ENCODE peak calls at places on chromosomes 3 and 15, in seven cellular contexts. Y is A673; X is GM12878; K is IMR-90; M is CD8-positive, alpha-beta T cell; C is naive thymus-derived CD4-positive, alpha-beta T cell; D is aorta. S is an unnamed sample.

GRCh38 chr3:15486020-15486419 is 35.5 kb downstream of the COLQ start:
- DNase-seq in Y (no peak), K (no peak), M (no peak), C (no peak), D (no peak), X (no peak), S (no peak)

GRCh38 chr3:23806322-23807160 is 786 bp downstream of the UBE2E1 start:
- DNase-seq in K (no peak), D (peak; percentile 58), C (peak; percentile 17), M (peak; percentile 54), Y (peak; percentile 67), X (no peak), S (no peak)

GRCh38 chr3:192917258-192917507 is 473 bp downstream of the MB21D2 start:
- DNase-seq in D (no peak), X (no peak), M (no peak), K (no peak), Y (no peak), C (no peak), S (peak; percentile 8)

GRCh38 chr3:59515936-59516335 is 466.1 kb upstream of the CFAP20DC start:
- DNase-seq in Y (no peak), D (no peak), M (no peak), X (no peak), C (no peak), K (no peak), S (no peak)

GRCh38 chr3:120344349-120344748 is 4.8 kb downstream of the LRRC58 start:
- DNase-seq in X (no peak), K (peak; percentile 17), D (no peak), Y (no peak), M (no peak), C (peak; percentile 13), S (no peak)

GRCh38 chr3:44242716-44243115 is 1.0 kb downstream of the TOPAZ1 start:
- DNase-seq in X (no peak), D (no peak), M (no peak), Y (no peak), C (no peak), K (no peak), S (no peak)

GRCh38 chr15:78108300-78109084 is 16.1 kb downstream of the SH2D7 start:
- DNase-seq in M (peak; percentile 90), Y (peak; percentile 91), K (peak; percentile 83), C (peak; percentile 82), D (peak; percentile 93), X (peak; percentile 43), S (peak; percentile 63)

GRCh38 chr3:99134996-99135395 is 233.5 kb upstream of the DCBLD2 start:
- DNase-seq in K (no peak), M (no peak), Y (no peak), D (no peak), C (no peak), X (no peak), S (no peak)

GRCh38 chr3:63724987-63725386 is 72.5 kb downstream of the SNTN start:
- DNase-seq in C (no peak), D (no peak), X (no peak), K (peak; percentile 87), M (no peak), Y (no peak), S (no peak)

GRCh38 chr15:95864467-95864886 is 466.0 kb upstream of the NR2F2 start:
- DNase-seq in K (no peak), X (peak; percentile 73), C (no peak), Y (no peak), M (no peak), D (no peak), S (no peak)

GRCh38 chr3:89947357-89947954 is 840.0 kb downstream of the EPHA3 start:
- DNase-seq in Y (no peak), K (no peak), D (no peak), M (no peak), C (no peak), X (no peak), S (no peak)

GRCh38 chr15:68210821-68211655 is 5.9 kb upstream of the CALML4 start:
- DNase-seq in X (no peak), Y (peak; percentile 63), K (peak; percentile 42), M (peak; percentile 68), C (peak; percentile 52), D (peak; percentile 79), S (no peak)

GRCh38 chr3:60610441-60611112 is 640.7 kb downstream of the FHIT start:
- DNase-seq in D (peak; percentile 69), Y (no peak), K (peak; percentile 36), X (no peak), C (no peak), M (no peak), S (no peak)

GRCh38 chr3:138496436-138496835 is 62.0 kb downstream of the ESYT3 start:
- DNase-seq in X (no peak), D (no peak), K (no peak), C (no peak), Y (no peak), M (no peak), S (no peak)

GRCh38 chr15:70048196-70048565 is 49.5 kb downstream of the TLE3 start:
- DNase-seq in K (no peak), C (no peak), D (no peak), Y (no peak), X (no peak), M (no peak), S (no peak)

GRCh38 chr15:31435891-31436628 is 109.4 kb downstream of the KLF13 start:
- DNase-seq in X (no peak), C (no peak), Y (no peak), D (no peak), M (peak; percentile 68), K (no peak), S (no peak)

GRCh38 chr3:179430277-179430870 is 20.9 kb downstream of the GNB4 start:
- DNase-seq in X (no peak), D (no peak), C (no peak), M (no peak), Y (no peak), K (no peak), S (no peak)

GRCh38 chr3:24763421-24763820 is 268.8 kb upstream of the THRB start:
- DNase-seq in K (no peak), M (no peak), X (no peak), D (no peak), Y (no peak), C (no peak), S (no peak)

GRCh38 chr15:78033864-78034263 is 43.6 kb downstream of the TBC1D2B start:
- DNase-seq in K (peak; percentile 41), C (peak; percentile 40), M (peak; percentile 68), Y (peak; percentile 60), D (no peak), X (no peak), S (no peak)

GRCh38 chr15:82649226-82649999 is 2.2 kb upstream of the CPEB1 start:
- DNase-seq in K (no peak), X (peak; percentile 33), Y (no peak), M (no peak), C (no peak), D (no peak), S (no peak)
- H3K27ac ChIP-seq in K (no peak overlapping the region), X (no peak overlapping the region), Y (no peak overlapping the region), M (no peak overlapping the region), C (no peak overlapping the region), D (no peak overlapping the region), S (no peak overlapping the region)

GRCh38 chr15:89200182-89200581 is 21.2 kb downstream of the RLBP1 start:
- DNase-seq in D (no peak), X (no peak), Y (no peak), K (no peak), M (no peak), C (no peak), S (no peak)
- H3K27ac ChIP-seq in D (no peak overlapping the region), X (no peak overlapping the region), Y (no peak overlapping the region), K (no peak overlapping the region), M (no peak overlapping the region), C (no peak overlapping the region), S (no peak overlapping the region)

DNA sequence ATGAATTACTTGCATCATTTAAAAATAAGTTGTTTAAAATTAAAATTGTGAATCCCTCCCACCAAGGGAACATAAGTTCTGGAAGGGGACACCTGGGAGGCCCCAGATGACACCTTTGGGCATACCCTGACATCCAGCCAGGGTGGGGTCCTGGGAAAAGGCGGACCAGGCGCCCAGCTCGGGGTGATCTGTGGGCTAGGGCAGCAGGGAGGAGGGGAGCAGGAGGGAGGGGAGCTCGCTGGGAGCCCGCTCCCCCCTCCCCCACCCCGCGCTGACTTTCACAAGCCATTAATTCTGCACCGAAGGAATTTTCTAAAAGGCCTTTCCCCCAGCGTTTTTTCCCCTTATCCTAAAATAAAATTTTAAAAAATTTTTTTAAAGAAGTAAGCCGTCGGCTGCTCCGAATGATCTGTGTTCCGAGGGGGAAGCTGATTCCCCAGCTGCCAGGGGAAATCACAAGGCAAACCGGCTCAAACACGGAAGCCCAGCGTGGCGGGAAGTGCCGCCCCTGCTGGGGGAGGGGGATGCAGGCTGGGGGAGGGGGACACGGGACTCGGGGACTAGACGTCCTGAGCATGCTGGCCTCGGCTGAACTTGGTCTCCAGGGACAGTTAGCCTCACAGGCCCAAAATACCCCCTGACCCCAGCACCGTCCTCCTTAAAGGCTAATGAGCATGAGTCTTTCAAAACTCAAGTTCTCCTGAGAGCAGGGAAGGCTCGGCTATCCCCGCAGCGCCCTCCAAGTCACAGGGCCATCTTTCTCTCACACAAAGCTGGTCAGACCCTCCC is 13.9 kb downstream of the PLXND1 start:
- DNase-seq in X (no peak), Y (no peak), C (no peak), D (peak; percentile 93), M (no peak), K (no peak), S (peak; percentile 85)
- H3K27ac ChIP-seq in X (no peak overlapping the region), Y (no peak overlapping the region), C (no peak overlapping the region), D (no peak overlapping the region), M (no peak overlapping the region), K (peak overlapping the region; percentile 38), S (peak overlapping the region; percentile 91)

DNA sequence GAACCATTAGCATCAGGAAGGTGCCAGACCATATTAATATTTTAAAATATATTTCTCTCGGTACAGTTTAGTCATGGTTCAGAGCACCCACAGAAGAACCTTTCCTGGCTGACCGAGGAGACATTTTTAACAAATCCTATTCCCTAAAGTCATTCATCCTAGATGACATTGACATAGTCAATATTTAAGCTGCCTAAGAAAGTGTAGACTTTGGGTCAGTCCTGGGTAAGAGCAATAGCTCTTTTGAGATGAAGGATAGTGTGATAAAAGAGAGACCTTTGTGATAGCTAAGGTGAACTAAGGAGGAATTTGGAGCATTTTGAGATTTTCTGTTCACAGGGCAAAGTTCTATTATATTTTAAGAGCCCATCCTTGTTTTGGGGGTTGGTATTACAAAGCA is 47.5 kb downstream of the ZNF609 start:
- DNase-seq in C (no peak), X (no peak), Y (no peak), K (no peak), M (no peak), D (no peak), S (no peak)
- H3K27ac ChIP-seq in C (peak overlapping the region; percentile 46), X (peak overlapping the region; percentile 76), Y (no peak overlapping the region), K (no peak overlapping the region), M (no peak overlapping the region), D (no peak overlapping the region), S (no peak overlapping the region)

DNA sequence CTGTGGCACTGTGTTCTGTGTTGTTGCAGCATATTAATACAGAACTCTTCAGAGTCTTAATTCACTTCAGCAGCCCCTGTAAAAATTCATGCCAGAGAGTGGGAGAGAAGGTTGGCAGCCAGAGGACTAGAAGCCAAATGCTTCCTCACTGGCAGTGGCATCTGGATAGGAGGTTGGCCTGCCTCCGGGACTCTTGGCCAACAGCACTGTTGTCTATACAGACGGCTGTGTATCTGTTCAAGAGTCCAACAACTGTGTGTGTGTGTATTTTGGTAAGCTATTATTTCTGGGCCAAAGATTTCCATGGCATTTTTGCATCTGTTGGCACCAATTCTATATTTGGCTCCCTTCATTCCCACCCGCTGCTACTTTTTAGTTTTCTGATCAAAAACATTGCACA is 156.0 kb upstream of the SOX2 start:
- DNase-seq in X (no peak), D (no peak), C (no peak), M (no peak), K (no peak), Y (no peak), S (no peak)
- H3K27ac ChIP-seq in X (no peak overlapping the region), D (no peak overlapping the region), C (no peak overlapping the region), M (no peak overlapping the region), K (no peak overlapping the region), Y (no peak overlapping the region), S (no peak overlapping the region)